ENCODE peak calls at places on chromosomes 5 and 9, in four cellular contexts. H is Calu3, S is mucosa of descending colon, D is mammary epithelial cell. P is an unnamed sample.

GRCh38 chr9:78821126-78821822 is 524.3 kb downstream of the PSAT1 start:
- DNase-seq in H (peak), S (no peak), D (peak), P (no peak)

GRCh38 chr5:74412064-74412463 is 228.5 kb downstream of the ENC1 start:
- DNase-seq in H (no peak), S (no peak), D (no peak), P (no peak)

GRCh38 chr5:6504677-6505414 is 56.2 kb downstream of the UBE2QL1 start:
- DNase-seq in H (no peak), S (no peak), D (peak), P (no peak)

GRCh38 chr9:108486791-108487190 is 369.0 kb downstream of the ACTL7B start:
- DNase-seq in H (no peak), S (no peak), D (peak), P (no peak)

GRCh38 chr5:171648279-171648774 is 137.3 kb upstream of the SMIM23 start:
- DNase-seq in H (no peak), S (no peak), D (no peak), P (no peak)

GRCh38 chr5:114362977-114363721 is 1.3 kb downstream of the KCNN2 start:
- DNase-seq in H (no peak), S (peak), D (peak), P (no peak)

GRCh38 chr9:13974891-13975290 is 339.1 kb downstream of the NFIB start:
- DNase-seq in H (no peak), S (no peak), D (no peak), P (no peak)

GRCh38 chr9:93286252-93287188 is 102.6 kb downstream of the WNK2 start:
- DNase-seq in H (no peak), S (no peak), D (no peak), P (no peak)

GRCh38 chr9:70683841-70684240 is 269.4 kb upstream of the KLF9 start:
- DNase-seq in H (no peak), S (no peak), D (no peak), P (no peak)

GRCh38 chr5:163789870-163790269 is 284.5 kb downstream of the MAT2B start:
- DNase-seq in H (no peak), S (no peak), D (peak), P (no peak)

GRCh38 chr5:104179057-104179456 is 616.5 kb upstream of the NUDT12 start:
- DNase-seq in H (peak), S (no peak), D (peak), P (no peak)

GRCh38 chr9:21549251-21549765 is 67.2 kb upstream of the IFNE start:
- DNase-seq in H (peak), S (no peak), D (peak), P (no peak)

GRCh38 chr5:122312670-122312988 is 592 bp downstream of the SNCAIP start:
- DNase-seq in H (peak), S (peak), D (peak), P (peak)

GRCh38 chr5:161481922-161482321 is 64.6 kb downstream of the GABRB2 start:
- DNase-seq in H (no peak), S (no peak), D (no peak), P (no peak)

GRCh38 chr5:55540024-55540423 is 5.3 kb upstream of the PLPP1 start:
- DNase-seq in H (no peak), S (no peak), D (peak), P (no peak)

GRCh38 chr9:137825324-137825991 is 52.1 kb upstream of the CACNA1B start:
- DNase-seq in H (no peak), S (no peak), D (no peak), P (no peak)

GRCh38 chr9:137799630-137799983 is 78.0 kb upstream of the CACNA1B start:
- DNase-seq in H (no peak), S (no peak), D (no peak), P (no peak)

GRCh38 chr5:136506131-136506530 is 140.8 kb upstream of the TRPC7 start:
- DNase-seq in H (no peak), S (no peak), D (no peak), P (no peak)

GRCh38 chr5:33968133-33969005 is 16.1 kb downstream of the SLC45A2 start:
- DNase-seq in H (no peak), S (no peak), D (peak), P (no peak)

GRCh38 chr5:98128846-98129245 is 644.6 kb upstream of the RGMB start:
- DNase-seq in H (no peak), S (no peak), D (no peak), P (no peak)

GRCh38 chr5:141003026-141003425 is 36.8 kb downstream of the PCDHAC2 start:
- DNase-seq in H (no peak), S (no peak), D (no peak), P (no peak)

GRCh38 chr5:147190236-147190815 is 44.5 kb upstream of the STK32A start:
- DNase-seq in H (peak), S (no peak), D (peak), P (no peak)

GRCh38 chr9:6271508-6272228 is 56.1 kb downstream of the IL33 start:
- DNase-seq in H (no peak), S (no peak), D (no peak), P (no peak)

GRCh38 chr9:81377921-81378320 is 311.4 kb downstream of the TLE1 start:
- DNase-seq in H (no peak), S (no peak), D (no peak), P (no peak)

GRCh38 chr5:40395241-40395640 is 284.5 kb upstream of the PTGER4 start:
- DNase-seq in H (no peak), S (no peak), D (no peak), P (no peak)

GRCh38 chr5:132481243-132482211 is 9.0 kb downstream of the IRF1 start:
- DNase-seq in H (no peak), S (no peak), D (no peak), P (no peak)

GRCh38 chr5:143198332-143198731 is 205.2 kb downstream of the NR3C1 start:
- DNase-seq in H (no peak), S (no peak), D (no peak), P (no peak)

GRCh38 chr5:132396589-132397001 is 27.1 kb downstream of the SLC22A5 start:
- DNase-seq in H (no peak), S (no peak), D (no peak), P (no peak)

GRCh38 chr5:36878421-36879088 is 2.0 kb downstream of the NIPBL start:
- DNase-seq in H (peak), S (no peak), D (peak), P (no peak)

GRCh38 chr5:81850494-81850893 is 99.6 kb upstream of the SSBP2 start:
- DNase-seq in H (no peak), S (no peak), D (no peak), P (no peak)

GRCh38 chr5:36414869-36415282 is 113.2 kb upstream of the RANBP3L start:
- DNase-seq in H (peak), S (no peak), D (peak), P (no peak)

GRCh38 chr5:174571662-174572397 is 152.6 kb upstream of the MSX2 start:
- DNase-seq in H (peak), S (no peak), D (peak), P (peak)

GRCh38 chr5:33892419-33893151 is 795 bp upstream of the ADAMTS12 start:
- DNase-seq in H (peak), S (no peak), D (peak), P (no peak)

GRCh38 chr9:124011460-124012301 is at the start of gene LHX2:
- DNase-seq in H (peak), S (peak), D (peak), P (peak)

GRCh38 chr5:170070556-170071412 is 34.9 kb upstream of the FOXI1 start:
- DNase-seq in H (peak), S (no peak), D (peak), P (peak)
- TF ChIP-seq CTCF in H (peak), S (peak), D (peak), P (peak)

DNA sequence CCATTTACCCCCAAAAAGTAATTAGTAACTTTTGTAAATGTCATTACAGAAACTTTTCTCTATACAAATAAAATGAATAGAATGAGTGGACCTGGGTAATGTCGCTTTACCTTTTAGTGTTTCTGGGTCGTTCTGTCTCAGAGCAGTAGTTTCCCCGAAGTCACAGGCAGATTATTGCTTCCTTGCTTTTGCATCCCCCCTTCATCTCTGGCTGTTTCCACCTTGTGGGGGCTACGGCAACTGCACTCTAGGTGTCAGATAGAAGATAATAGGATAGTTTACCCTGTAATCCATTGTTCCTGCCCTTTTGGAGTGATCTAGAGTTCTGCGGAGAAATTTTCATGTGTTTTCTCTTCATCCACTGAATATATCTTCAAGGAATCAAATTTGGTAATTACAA is 68.7 kb downstream of the PRR16 start:
- DNase-seq in H (peak), S (no peak), D (no peak), P (no peak)
- TF ChIP-seq CTCF in H (no peak), S (no peak), D (no peak), P (no peak)

DNA sequence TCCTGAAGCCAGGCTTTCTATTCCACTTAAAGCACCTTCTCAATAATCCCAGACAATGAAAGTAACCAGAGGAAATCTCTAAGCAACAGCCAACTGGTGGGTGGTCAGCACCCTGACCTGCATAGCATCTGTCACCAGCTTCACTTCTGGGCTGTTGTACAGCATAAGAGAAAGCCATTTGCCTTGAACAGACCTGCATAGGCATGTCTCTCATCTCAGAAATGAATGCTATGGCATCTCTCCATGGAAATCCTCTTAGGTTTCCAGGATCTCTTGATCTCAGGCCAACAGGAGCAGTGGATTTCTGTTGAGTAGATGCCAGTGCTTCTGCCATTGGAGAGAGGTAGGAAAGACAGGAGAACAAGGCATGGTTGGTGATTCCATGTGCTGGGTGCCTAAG is 213.6 kb downstream of the GRIA1 start:
- DNase-seq in H (no peak), S (no peak), D (no peak), P (no peak)
- TF ChIP-seq CTCF in H (no peak), S (no peak), D (no peak), P (no peak)

DNA sequence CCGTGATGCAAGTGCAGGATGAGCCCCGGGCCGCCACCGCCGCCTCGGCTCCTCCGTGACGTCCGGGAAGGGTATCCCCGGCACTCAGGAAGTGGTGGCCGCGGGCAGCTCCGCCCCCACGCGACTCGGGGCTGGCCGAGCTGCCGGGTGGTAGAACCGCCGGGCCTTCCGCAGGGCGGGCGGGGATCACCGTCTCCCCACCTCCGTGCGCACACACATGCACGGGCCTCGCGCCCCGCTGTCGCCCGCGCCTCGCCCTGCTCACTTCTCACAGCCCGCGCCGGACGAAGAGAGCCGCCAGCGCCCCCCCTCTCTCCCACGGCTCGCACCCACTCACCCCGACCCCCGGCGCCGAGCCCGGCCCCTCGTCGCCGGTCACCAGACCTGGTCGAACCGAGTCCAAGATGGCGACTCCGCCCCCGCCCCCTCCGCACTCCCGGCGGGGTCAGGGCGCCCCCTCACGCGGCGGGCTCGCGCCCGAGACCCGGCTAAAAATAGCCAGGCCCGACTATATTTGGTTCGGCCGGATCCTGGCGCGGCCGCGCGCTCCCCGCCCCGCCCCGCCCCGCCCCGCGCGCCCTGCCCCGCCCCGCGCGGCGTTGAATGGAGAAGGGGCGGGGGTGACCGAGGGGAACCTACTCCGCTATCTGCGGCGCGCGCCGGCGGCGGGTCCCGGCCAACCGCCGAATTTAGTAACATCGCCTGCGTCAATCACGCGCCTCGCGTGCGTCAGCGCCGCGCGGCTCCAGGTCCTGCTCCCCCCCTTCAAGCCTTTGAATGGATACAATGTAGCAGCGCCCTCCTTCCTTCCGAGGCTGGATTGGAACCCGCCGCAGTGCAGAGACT is 2.0 kb upstream of the NR4A3 start:
- DNase-seq in H (peak), S (peak), D (peak), P (peak)
- TF ChIP-seq CTCF in H (no peak), S (no peak), D (no peak), P (no peak)

GRCh38 chr5:116023619-116024018 is 8.7 kb upstream of the ARL14EPL start:
- DNase-seq in H (no peak), S (no peak), D (no peak), P (no peak)
- TF ChIP-seq CTCF in H (no peak), S (no peak), D (peak), P (no peak)

GRCh38 chr5:10249948-10250803 is at the start of gene CCT5:
- DNase-seq in H (peak), S (peak), D (peak), P (peak)
- TF ChIP-seq CTCF in H (no peak), S (no peak), D (no peak), P (no peak)

DNA sequence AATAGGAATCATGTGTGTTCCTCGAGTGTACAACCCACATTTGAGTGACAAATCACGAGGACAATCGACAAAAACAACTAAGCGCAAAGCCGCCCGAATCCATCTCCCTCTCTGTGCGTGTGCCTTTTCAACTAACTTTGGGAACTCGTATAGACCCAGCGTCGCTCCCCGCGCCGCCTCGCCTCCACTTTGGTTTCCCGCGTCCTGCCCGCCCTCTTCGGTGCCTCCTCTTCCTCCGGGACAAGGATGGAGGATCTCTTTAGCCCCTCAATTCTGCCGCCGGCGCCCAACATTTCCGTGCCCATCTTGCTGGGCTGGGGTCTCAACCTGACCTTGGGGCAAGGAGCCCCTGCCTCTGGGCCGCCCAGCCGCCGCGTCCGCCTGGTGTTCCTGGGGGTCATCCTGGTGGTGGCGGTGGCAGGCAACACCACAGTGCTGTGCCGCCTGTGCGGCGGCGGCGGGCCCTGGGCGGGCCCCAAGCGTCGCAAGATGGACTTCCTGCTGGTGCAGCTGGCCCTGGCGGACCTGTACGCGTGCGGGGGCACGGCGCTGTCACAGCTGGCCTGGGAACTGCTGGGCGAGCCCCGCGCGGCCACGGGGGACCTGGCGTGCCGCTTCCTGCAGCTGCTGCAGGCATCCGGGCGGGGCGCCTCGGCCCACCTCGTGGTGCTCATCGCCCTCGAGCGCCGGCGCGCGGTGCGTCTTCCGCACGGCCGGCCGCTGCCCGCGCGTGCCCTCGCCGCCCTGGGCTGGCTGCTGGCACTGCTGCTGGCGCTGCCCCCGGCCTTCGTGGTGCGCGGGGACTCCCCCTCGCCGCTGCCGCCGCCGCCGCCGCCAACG is at the start of gene GPR150:
- DNase-seq in H (peak), S (peak), D (peak), P (peak)
- TF ChIP-seq CTCF in H (no peak), S (no peak), D (no peak), P (no peak)

P was measured in left ventricle myocardium inferior.